ENCODE peak calls at places on chromosomes 2 and 18, in nine cellular contexts. One of them, this sample, is unnamed.

GRCh38 chr18:31612124-31612523 is 20.4 kb downstream of the TTR start:
- DNase-seq in HEK293T: no peak
- DNase-seq in activated naive CD4-positive, alpha-beta T cell treated with Interleukin-2 at 50 U/mL for 16 hours: no peak
- DNase-seq in Kasumi-1: no peak
- DNase-seq in WERI-Rb-1: no peak
- DNase-seq in fibroblast of villous mesenchyme: no peak
- DNase-seq in activated CD4-positive, alpha-beta T cell treated with anti-CD3 and anti-CD28 coated beads, Interleukin-2, amount 10 ng/mL, durations not matched to agents 24 days and 14 days: no peak
- DNase-seq in stimulated activated CD4-positive, alpha-beta T cell treated with anti-CD3 and anti-CD28 coated beads, Interleukin-12 subunit alpha, Interleukin-12 subunit beta, amount 100 ng/mL, for 48 hours: no peak
- DNase-seq in activated T-helper 1 cell treated with anti-CD3 and anti-CD28 coated beads, Interleukin-2, amount 50 U/mL, for 16 hours: no peak
- DNase-seq in this sample: no peak

GRCh38 chr2:65991864-65992554 is 442.9 kb upstream of the MEIS1 start:
- DNase-seq in Kasumi-1: no peak
- DNase-seq in HEK293T: peak; percentile 13
- DNase-seq in WERI-Rb-1: no peak
- DNase-seq in fibroblast of villous mesenchyme: peak; percentile 14
- DNase-seq in activated T-helper 1 cell treated with anti-CD3 and anti-CD28 coated beads, Interleukin-2, amount 50 U/mL, for 16 hours: no peak
- DNase-seq in stimulated activated CD4-positive, alpha-beta T cell treated with anti-CD3 and anti-CD28 coated beads, Interleukin-12 subunit alpha, Interleukin-12 subunit beta, amount 100 ng/mL, for 48 hours: no peak
- DNase-seq in activated naive CD4-positive, alpha-beta T cell treated with Interleukin-2 at 50 U/mL for 16 hours: no peak
- DNase-seq in activated CD4-positive, alpha-beta T cell treated with anti-CD3 and anti-CD28 coated beads, Interleukin-2, amount 10 ng/mL, durations not matched to agents 24 days and 14 days: no peak
- DNase-seq in this sample: no peak

GRCh38 chr2:150167711-150168110 is 319.8 kb downstream of the RND3 start:
- DNase-seq in Kasumi-1: no peak
- DNase-seq in fibroblast of villous mesenchyme: peak; percentile 63
- DNase-seq in activated T-helper 1 cell treated with anti-CD3 and anti-CD28 coated beads, Interleukin-2, amount 50 U/mL, for 16 hours: no peak
- DNase-seq in WERI-Rb-1: no peak
- DNase-seq in stimulated activated CD4-positive, alpha-beta T cell treated with anti-CD3 and anti-CD28 coated beads, Interleukin-12 subunit alpha, Interleukin-12 subunit beta, amount 100 ng/mL, for 48 hours: no peak
- DNase-seq in activated naive CD4-positive, alpha-beta T cell treated with Interleukin-2 at 50 U/mL for 16 hours: no peak
- DNase-seq in activated CD4-positive, alpha-beta T cell treated with anti-CD3 and anti-CD28 coated beads, Interleukin-2, amount 10 ng/mL, durations not matched to agents 24 days and 14 days: no peak
- DNase-seq in HEK293T: no peak
- DNase-seq in this sample: no peak

GRCh38 chr2:120859814-120860578 is 124.3 kb downstream of the GLI2 start:
- DNase-seq in stimulated activated CD4-positive, alpha-beta T cell treated with anti-CD3 and anti-CD28 coated beads, Interleukin-12 subunit alpha, Interleukin-12 subunit beta, amount 100 ng/mL, for 48 hours: no peak
- DNase-seq in HEK293T: no peak
- DNase-seq in activated CD4-positive, alpha-beta T cell treated with anti-CD3 and anti-CD28 coated beads, Interleukin-2, amount 10 ng/mL, durations not matched to agents 24 days and 14 days: no peak
- DNase-seq in WERI-Rb-1: no peak
- DNase-seq in Kasumi-1: no peak
- DNase-seq in fibroblast of villous mesenchyme: no peak
- DNase-seq in activated T-helper 1 cell treated with anti-CD3 and anti-CD28 coated beads, Interleukin-2, amount 50 U/mL, for 16 hours: no peak
- DNase-seq in activated naive CD4-positive, alpha-beta T cell treated with Interleukin-2 at 50 U/mL for 16 hours: no peak
- DNase-seq in this sample: no peak

GRCh38 chr2:143284087-143284675 is 155.0 kb downstream of the ARHGAP15 start:
- DNase-seq in fibroblast of villous mesenchyme: peak; percentile 46
- DNase-seq in activated T-helper 1 cell treated with anti-CD3 and anti-CD28 coated beads, Interleukin-2, amount 50 U/mL, for 16 hours: peak; percentile 3
- DNase-seq in activated CD4-positive, alpha-beta T cell treated with anti-CD3 and anti-CD28 coated beads, Interleukin-2, amount 10 ng/mL, durations not matched to agents 24 days and 14 days: peak; percentile 75
- DNase-seq in HEK293T: peak; percentile 54
- DNase-seq in Kasumi-1: peak; percentile 89
- DNase-seq in activated naive CD4-positive, alpha-beta T cell treated with Interleukin-2 at 50 U/mL for 16 hours: peak; percentile 30
- DNase-seq in WERI-Rb-1: peak; percentile 25
- DNase-seq in stimulated activated CD4-positive, alpha-beta T cell treated with anti-CD3 and anti-CD28 coated beads, Interleukin-12 subunit alpha, Interleukin-12 subunit beta, amount 100 ng/mL, for 48 hours: no peak
- DNase-seq in this sample: no peak

GRCh38 chr2:7910752-7911151 is 771.1 kb upstream of the ID2 start:
- DNase-seq in fibroblast of villous mesenchyme: no peak
- DNase-seq in stimulated activated CD4-positive, alpha-beta T cell treated with anti-CD3 and anti-CD28 coated beads, Interleukin-12 subunit alpha, Interleukin-12 subunit beta, amount 100 ng/mL, for 48 hours: no peak
- DNase-seq in Kasumi-1: no peak
- DNase-seq in WERI-Rb-1: no peak
- DNase-seq in HEK293T: no peak
- DNase-seq in activated CD4-positive, alpha-beta T cell treated with anti-CD3 and anti-CD28 coated beads, Interleukin-2, amount 10 ng/mL, durations not matched to agents 24 days and 14 days: no peak
- DNase-seq in activated naive CD4-positive, alpha-beta T cell treated with Interleukin-2 at 50 U/mL for 16 hours: no peak
- DNase-seq in activated T-helper 1 cell treated with anti-CD3 and anti-CD28 coated beads, Interleukin-2, amount 50 U/mL, for 16 hours: no peak
- DNase-seq in this sample: no peak

GRCh38 chr18:13137939-13138821 is 80.4 kb upstream of the LDLRAD4 start:
- DNase-seq in fibroblast of villous mesenchyme: peak; percentile 93
- DNase-seq in HEK293T: no peak
- DNase-seq in WERI-Rb-1: no peak
- DNase-seq in activated naive CD4-positive, alpha-beta T cell treated with Interleukin-2 at 50 U/mL for 16 hours: peak; percentile 64
- DNase-seq in Kasumi-1: peak; percentile 64
- DNase-seq in stimulated activated CD4-positive, alpha-beta T cell treated with anti-CD3 and anti-CD28 coated beads, Interleukin-12 subunit alpha, Interleukin-12 subunit beta, amount 100 ng/mL, for 48 hours: no peak
- DNase-seq in activated CD4-positive, alpha-beta T cell treated with anti-CD3 and anti-CD28 coated beads, Interleukin-2, amount 10 ng/mL, durations not matched to agents 24 days and 14 days: peak; percentile 93
- DNase-seq in activated T-helper 1 cell treated with anti-CD3 and anti-CD28 coated beads, Interleukin-2, amount 50 U/mL, for 16 hours: no peak
- DNase-seq in this sample: no peak

GRCh38 chr18:33870059-33870458 is 292.0 kb downstream of the ASXL3 start:
- DNase-seq in HEK293T: no peak
- DNase-seq in Kasumi-1: no peak
- DNase-seq in fibroblast of villous mesenchyme: no peak
- DNase-seq in activated T-helper 1 cell treated with anti-CD3 and anti-CD28 coated beads, Interleukin-2, amount 50 U/mL, for 16 hours: no peak
- DNase-seq in WERI-Rb-1: no peak
- DNase-seq in stimulated activated CD4-positive, alpha-beta T cell treated with anti-CD3 and anti-CD28 coated beads, Interleukin-12 subunit alpha, Interleukin-12 subunit beta, amount 100 ng/mL, for 48 hours: no peak
- DNase-seq in activated naive CD4-positive, alpha-beta T cell treated with Interleukin-2 at 50 U/mL for 16 hours: no peak
- DNase-seq in activated CD4-positive, alpha-beta T cell treated with anti-CD3 and anti-CD28 coated beads, Interleukin-2, amount 10 ng/mL, durations not matched to agents 24 days and 14 days: no peak
- DNase-seq in this sample: no peak

GRCh38 chr2:173048530-173048900 is 27.1 kb upstream of the MAP3K20 start:
- DNase-seq in stimulated activated CD4-positive, alpha-beta T cell treated with anti-CD3 and anti-CD28 coated beads, Interleukin-12 subunit alpha, Interleukin-12 subunit beta, amount 100 ng/mL, for 48 hours: no peak
- DNase-seq in Kasumi-1: no peak
- DNase-seq in activated T-helper 1 cell treated with anti-CD3 and anti-CD28 coated beads, Interleukin-2, amount 50 U/mL, for 16 hours: no peak
- DNase-seq in activated naive CD4-positive, alpha-beta T cell treated with Interleukin-2 at 50 U/mL for 16 hours: no peak
- DNase-seq in activated CD4-positive, alpha-beta T cell treated with anti-CD3 and anti-CD28 coated beads, Interleukin-2, amount 10 ng/mL, durations not matched to agents 24 days and 14 days: no peak
- DNase-seq in HEK293T: no peak
- DNase-seq in fibroblast of villous mesenchyme: no peak
- DNase-seq in WERI-Rb-1: no peak
- DNase-seq in this sample: no peak

GRCh38 chr2:67898605-67899004 is 164.2 kb downstream of the C1D start:
- DNase-seq in stimulated activated CD4-positive, alpha-beta T cell treated with anti-CD3 and anti-CD28 coated beads, Interleukin-12 subunit alpha, Interleukin-12 subunit beta, amount 100 ng/mL, for 48 hours: no peak
- DNase-seq in WERI-Rb-1: peak; percentile 25
- DNase-seq in activated CD4-positive, alpha-beta T cell treated with anti-CD3 and anti-CD28 coated beads, Interleukin-2, amount 10 ng/mL, durations not matched to agents 24 days and 14 days: no peak
- DNase-seq in HEK293T: no peak
- DNase-seq in Kasumi-1: no peak
- DNase-seq in fibroblast of villous mesenchyme: peak; percentile 25
- DNase-seq in activated T-helper 1 cell treated with anti-CD3 and anti-CD28 coated beads, Interleukin-2, amount 50 U/mL, for 16 hours: no peak
- DNase-seq in activated naive CD4-positive, alpha-beta T cell treated with Interleukin-2 at 50 U/mL for 16 hours: no peak
- DNase-seq in this sample: no peak

GRCh38 chr18:57027190-57027708 is 119.6 kb upstream of the BOD1L2 start:
- DNase-seq in WERI-Rb-1: no peak
- DNase-seq in activated CD4-positive, alpha-beta T cell treated with anti-CD3 and anti-CD28 coated beads, Interleukin-2, amount 10 ng/mL, durations not matched to agents 24 days and 14 days: no peak
- DNase-seq in Kasumi-1: no peak
- DNase-seq in activated naive CD4-positive, alpha-beta T cell treated with Interleukin-2 at 50 U/mL for 16 hours: no peak
- DNase-seq in stimulated activated CD4-positive, alpha-beta T cell treated with anti-CD3 and anti-CD28 coated beads, Interleukin-12 subunit alpha, Interleukin-12 subunit beta, amount 100 ng/mL, for 48 hours: no peak
- DNase-seq in fibroblast of villous mesenchyme: no peak
- DNase-seq in HEK293T: no peak
- DNase-seq in activated T-helper 1 cell treated with anti-CD3 and anti-CD28 coated beads, Interleukin-2, amount 50 U/mL, for 16 hours: no peak
- DNase-seq in this sample: no peak

GRCh38 chr2:181738074-181738473 is 57.8 kb upstream of the NEUROD1 start:
- DNase-seq in stimulated activated CD4-positive, alpha-beta T cell treated with anti-CD3 and anti-CD28 coated beads, Interleukin-12 subunit alpha, Interleukin-12 subunit beta, amount 100 ng/mL, for 48 hours: no peak
- DNase-seq in activated T-helper 1 cell treated with anti-CD3 and anti-CD28 coated beads, Interleukin-2, amount 50 U/mL, for 16 hours: no peak
- DNase-seq in fibroblast of villous mesenchyme: peak; percentile 24
- DNase-seq in activated CD4-positive, alpha-beta T cell treated with anti-CD3 and anti-CD28 coated beads, Interleukin-2, amount 10 ng/mL, durations not matched to agents 24 days and 14 days: no peak
- DNase-seq in HEK293T: no peak
- DNase-seq in activated naive CD4-positive, alpha-beta T cell treated with Interleukin-2 at 50 U/mL for 16 hours: no peak
- DNase-seq in Kasumi-1: peak; percentile 25
- DNase-seq in WERI-Rb-1: no peak
- DNase-seq in this sample: no peak

GRCh38 chr2:120205901-120206581 is 17.2 kb downstream of the TMEM185B start:
- DNase-seq in activated T-helper 1 cell treated with anti-CD3 and anti-CD28 coated beads, Interleukin-2, amount 50 U/mL, for 16 hours: no peak
- DNase-seq in fibroblast of villous mesenchyme: peak; percentile 12
- DNase-seq in activated CD4-positive, alpha-beta T cell treated with anti-CD3 and anti-CD28 coated beads, Interleukin-2, amount 10 ng/mL, durations not matched to agents 24 days and 14 days: peak; percentile 82
- DNase-seq in stimulated activated CD4-positive, alpha-beta T cell treated with anti-CD3 and anti-CD28 coated beads, Interleukin-12 subunit alpha, Interleukin-12 subunit beta, amount 100 ng/mL, for 48 hours: peak; percentile 38
- DNase-seq in Kasumi-1: no peak
- DNase-seq in HEK293T: peak; percentile 68
- DNase-seq in activated naive CD4-positive, alpha-beta T cell treated with Interleukin-2 at 50 U/mL for 16 hours: peak; percentile 36
- DNase-seq in WERI-Rb-1: peak; percentile 59
- DNase-seq in this sample: no peak

GRCh38 chr2:74915743-74916142 is 42.7 kb upstream of the POLE4 start:
- DNase-seq in activated CD4-positive, alpha-beta T cell treated with anti-CD3 and anti-CD28 coated beads, Interleukin-2, amount 10 ng/mL, durations not matched to agents 24 days and 14 days: peak; percentile 73
- DNase-seq in activated T-helper 1 cell treated with anti-CD3 and anti-CD28 coated beads, Interleukin-2, amount 50 U/mL, for 16 hours: no peak
- DNase-seq in WERI-Rb-1: no peak
- DNase-seq in stimulated activated CD4-positive, alpha-beta T cell treated with anti-CD3 and anti-CD28 coated beads, Interleukin-12 subunit alpha, Interleukin-12 subunit beta, amount 100 ng/mL, for 48 hours: peak; percentile 23
- DNase-seq in activated naive CD4-positive, alpha-beta T cell treated with Interleukin-2 at 50 U/mL for 16 hours: peak; percentile 4
- DNase-seq in HEK293T: no peak
- DNase-seq in Kasumi-1: no peak
- DNase-seq in fibroblast of villous mesenchyme: no peak
- DNase-seq in this sample: no peak

GRCh38 chr2:219010162-219010756 is 17.0 kb upstream of the CRYBA2 start:
- DNase-seq in activated CD4-positive, alpha-beta T cell treated with anti-CD3 and anti-CD28 coated beads, Interleukin-2, amount 10 ng/mL, durations not matched to agents 24 days and 14 days: peak; percentile 67
- DNase-seq in WERI-Rb-1: peak; percentile 71
- DNase-seq in activated naive CD4-positive, alpha-beta T cell treated with Interleukin-2 at 50 U/mL for 16 hours: no peak
- DNase-seq in fibroblast of villous mesenchyme: no peak
- DNase-seq in Kasumi-1: no peak
- DNase-seq in HEK293T: peak; percentile 70
- DNase-seq in activated T-helper 1 cell treated with anti-CD3 and anti-CD28 coated beads, Interleukin-2, amount 50 U/mL, for 16 hours: no peak
- DNase-seq in stimulated activated CD4-positive, alpha-beta T cell treated with anti-CD3 and anti-CD28 coated beads, Interleukin-12 subunit alpha, Interleukin-12 subunit beta, amount 100 ng/mL, for 48 hours: no peak
- DNase-seq in this sample: no peak

GRCh38 chr2:9769171-9770005 is 73.9 kb upstream of the TAF1B start:
- DNase-seq in stimulated activated CD4-positive, alpha-beta T cell treated with anti-CD3 and anti-CD28 coated beads, Interleukin-12 subunit alpha, Interleukin-12 subunit beta, amount 100 ng/mL, for 48 hours: no peak
- DNase-seq in WERI-Rb-1: peak; percentile 54
- DNase-seq in activated CD4-positive, alpha-beta T cell treated with anti-CD3 and anti-CD28 coated beads, Interleukin-2, amount 10 ng/mL, durations not matched to agents 24 days and 14 days: no peak
- DNase-seq in HEK293T: no peak
- DNase-seq in fibroblast of villous mesenchyme: no peak
- DNase-seq in activated naive CD4-positive, alpha-beta T cell treated with Interleukin-2 at 50 U/mL for 16 hours: peak; percentile 56
- DNase-seq in activated T-helper 1 cell treated with anti-CD3 and anti-CD28 coated beads, Interleukin-2, amount 50 U/mL, for 16 hours: no peak
- DNase-seq in Kasumi-1: no peak
- DNase-seq in this sample: peak; percentile 69

GRCh38 chr2:72001937-72002690 is 145.5 kb downstream of the CYP26B1 start:
- DNase-seq in activated naive CD4-positive, alpha-beta T cell treated with Interleukin-2 at 50 U/mL for 16 hours: no peak
- DNase-seq in HEK293T: no peak
- DNase-seq in WERI-Rb-1: no peak
- DNase-seq in stimulated activated CD4-positive, alpha-beta T cell treated with anti-CD3 and anti-CD28 coated beads, Interleukin-12 subunit alpha, Interleukin-12 subunit beta, amount 100 ng/mL, for 48 hours: no peak
- DNase-seq in activated T-helper 1 cell treated with anti-CD3 and anti-CD28 coated beads, Interleukin-2, amount 50 U/mL, for 16 hours: no peak
- DNase-seq in Kasumi-1: no peak
- DNase-seq in fibroblast of villous mesenchyme: no peak
- DNase-seq in activated CD4-positive, alpha-beta T cell treated with anti-CD3 and anti-CD28 coated beads, Interleukin-2, amount 10 ng/mL, durations not matched to agents 24 days and 14 days: no peak
- DNase-seq in this sample: no peak

GRCh38 chr2:232632904-232633412 is 446 bp upstream of the EFHD1 start:
- DNase-seq in HEK293T: no peak
- DNase-seq in WERI-Rb-1: no peak
- DNase-seq in Kasumi-1: peak; percentile 7
- DNase-seq in fibroblast of villous mesenchyme: peak; percentile 67
- DNase-seq in stimulated activated CD4-positive, alpha-beta T cell treated with anti-CD3 and anti-CD28 coated beads, Interleukin-12 subunit alpha, Interleukin-12 subunit beta, amount 100 ng/mL, for 48 hours: no peak
- DNase-seq in activated CD4-positive, alpha-beta T cell treated with anti-CD3 and anti-CD28 coated beads, Interleukin-2, amount 10 ng/mL, durations not matched to agents 24 days and 14 days: no peak
- DNase-seq in activated naive CD4-positive, alpha-beta T cell treated with Interleukin-2 at 50 U/mL for 16 hours: peak; percentile 3
- DNase-seq in activated T-helper 1 cell treated with anti-CD3 and anti-CD28 coated beads, Interleukin-2, amount 50 U/mL, for 16 hours: no peak
- DNase-seq in this sample: peak; percentile 91

GRCh38 chr2:19351914-19352697 is 6.3 kb downstream of the OSR1 start:
- DNase-seq in fibroblast of villous mesenchyme: no peak
- DNase-seq in activated CD4-positive, alpha-beta T cell treated with anti-CD3 and anti-CD28 coated beads, Interleukin-2, amount 10 ng/mL, durations not matched to agents 24 days and 14 days: peak; percentile 63
- DNase-seq in Kasumi-1: no peak
- DNase-seq in activated T-helper 1 cell treated with anti-CD3 and anti-CD28 coated beads, Interleukin-2, amount 50 U/mL, for 16 hours: no peak
- DNase-seq in HEK293T: no peak
- DNase-seq in WERI-Rb-1: no peak
- DNase-seq in activated naive CD4-positive, alpha-beta T cell treated with Interleukin-2 at 50 U/mL for 16 hours: no peak
- DNase-seq in stimulated activated CD4-positive, alpha-beta T cell treated with anti-CD3 and anti-CD28 coated beads, Interleukin-12 subunit alpha, Interleukin-12 subunit beta, amount 100 ng/mL, for 48 hours: no peak
- DNase-seq in this sample: no peak

GRCh38 chr2:31896293-31896692 is 114.5 kb downstream of the MEMO1 start:
- DNase-seq in fibroblast of villous mesenchyme: no peak
- DNase-seq in activated naive CD4-positive, alpha-beta T cell treated with Interleukin-2 at 50 U/mL for 16 hours: no peak
- DNase-seq in WERI-Rb-1: no peak
- DNase-seq in stimulated activated CD4-positive, alpha-beta T cell treated with anti-CD3 and anti-CD28 coated beads, Interleukin-12 subunit alpha, Interleukin-12 subunit beta, amount 100 ng/mL, for 48 hours: no peak
- DNase-seq in Kasumi-1: no peak
- DNase-seq in activated CD4-positive, alpha-beta T cell treated with anti-CD3 and anti-CD28 coated beads, Interleukin-2, amount 10 ng/mL, durations not matched to agents 24 days and 14 days: no peak
- DNase-seq in activated T-helper 1 cell treated with anti-CD3 and anti-CD28 coated beads, Interleukin-2, amount 50 U/mL, for 16 hours: no peak
- DNase-seq in HEK293T: no peak
- DNase-seq in this sample: no peak

GRCh38 chr2:58925676-58926081 is 684.6 kb upstream of the FANCL start:
- DNase-seq in HEK293T: no peak
- DNase-seq in stimulated activated CD4-positive, alpha-beta T cell treated with anti-CD3 and anti-CD28 coated beads, Interleukin-12 subunit alpha, Interleukin-12 subunit beta, amount 100 ng/mL, for 48 hours: no peak
- DNase-seq in activated naive CD4-positive, alpha-beta T cell treated with Interleukin-2 at 50 U/mL for 16 hours: no peak
- DNase-seq in activated CD4-positive, alpha-beta T cell treated with anti-CD3 and anti-CD28 coated beads, Interleukin-2, amount 10 ng/mL, durations not matched to agents 24 days and 14 days: no peak
- DNase-seq in fibroblast of villous mesenchyme: peak; percentile 59
- DNase-seq in activated T-helper 1 cell treated with anti-CD3 and anti-CD28 coated beads, Interleukin-2, amount 50 U/mL, for 16 hours: no peak
- DNase-seq in WERI-Rb-1: no peak
- DNase-seq in Kasumi-1: no peak
- DNase-seq in this sample: no peak

GRCh38 chr2:227106845-227107759 is 56.9 kb downstream of the COL4A4 start:
- DNase-seq in activated CD4-positive, alpha-beta T cell treated with anti-CD3 and anti-CD28 coated beads, Interleukin-2, amount 10 ng/mL, durations not matched to agents 24 days and 14 days: peak; percentile 77
- DNase-seq in activated naive CD4-positive, alpha-beta T cell treated with Interleukin-2 at 50 U/mL for 16 hours: peak; percentile 28
- DNase-seq in stimulated activated CD4-positive, alpha-beta T cell treated with anti-CD3 and anti-CD28 coated beads, Interleukin-12 subunit alpha, Interleukin-12 subunit beta, amount 100 ng/mL, for 48 hours: peak; percentile 20
- DNase-seq in WERI-Rb-1: peak; percentile 62
- DNase-seq in HEK293T: peak; percentile 45
- DNase-seq in Kasumi-1: peak; percentile 54
- DNase-seq in activated T-helper 1 cell treated with anti-CD3 and anti-CD28 coated beads, Interleukin-2, amount 50 U/mL, for 16 hours: no peak
- DNase-seq in fibroblast of villous mesenchyme: peak; percentile 76
- DNase-seq in this sample: no peak

GRCh38 chr2:1748741-1749488 is 4.6 kb upstream of the PXDN start:
- DNase-seq in activated T-helper 1 cell treated with anti-CD3 and anti-CD28 coated beads, Interleukin-2, amount 50 U/mL, for 16 hours: no peak
- DNase-seq in activated CD4-positive, alpha-beta T cell treated with anti-CD3 and anti-CD28 coated beads, Interleukin-2, amount 10 ng/mL, durations not matched to agents 24 days and 14 days: no peak
- DNase-seq in activated naive CD4-positive, alpha-beta T cell treated with Interleukin-2 at 50 U/mL for 16 hours: no peak
- DNase-seq in fibroblast of villous mesenchyme: no peak
- DNase-seq in HEK293T: no peak
- DNase-seq in stimulated activated CD4-positive, alpha-beta T cell treated with anti-CD3 and anti-CD28 coated beads, Interleukin-12 subunit alpha, Interleukin-12 subunit beta, amount 100 ng/mL, for 48 hours: no peak
- DNase-seq in Kasumi-1: no peak
- DNase-seq in WERI-Rb-1: no peak
- DNase-seq in this sample: no peak

GRCh38 chr2:100008960-100009359 is 133.4 kb downstream of the AFF3 start:
- DNase-seq in Kasumi-1: peak; percentile 53
- DNase-seq in HEK293T: no peak
- DNase-seq in fibroblast of villous mesenchyme: peak; percentile 82
- DNase-seq in stimulated activated CD4-positive, alpha-beta T cell treated with anti-CD3 and anti-CD28 coated beads, Interleukin-12 subunit alpha, Interleukin-12 subunit beta, amount 100 ng/mL, for 48 hours: no peak
- DNase-seq in activated CD4-positive, alpha-beta T cell treated with anti-CD3 and anti-CD28 coated beads, Interleukin-2, amount 10 ng/mL, durations not matched to agents 24 days and 14 days: no peak
- DNase-seq in WERI-Rb-1: no peak
- DNase-seq in activated T-helper 1 cell treated with anti-CD3 and anti-CD28 coated beads, Interleukin-2, amount 50 U/mL, for 16 hours: no peak
- DNase-seq in activated naive CD4-positive, alpha-beta T cell treated with Interleukin-2 at 50 U/mL for 16 hours: no peak
- DNase-seq in this sample: no peak

GRCh38 chr2:216804357-216805350 is 55.2 kb downstream of the TNP1 start:
- DNase-seq in stimulated activated CD4-positive, alpha-beta T cell treated with anti-CD3 and anti-CD28 coated beads, Interleukin-12 subunit alpha, Interleukin-12 subunit beta, amount 100 ng/mL, for 48 hours: no peak
- DNase-seq in activated CD4-positive, alpha-beta T cell treated with anti-CD3 and anti-CD28 coated beads, Interleukin-2, amount 10 ng/mL, durations not matched to agents 24 days and 14 days: no peak
- DNase-seq in activated naive CD4-positive, alpha-beta T cell treated with Interleukin-2 at 50 U/mL for 16 hours: no peak
- DNase-seq in activated T-helper 1 cell treated with anti-CD3 and anti-CD28 coated beads, Interleukin-2, amount 50 U/mL, for 16 hours: no peak
- DNase-seq in Kasumi-1: no peak
- DNase-seq in HEK293T: no peak
- DNase-seq in WERI-Rb-1: no peak
- DNase-seq in fibroblast of villous mesenchyme: no peak
- DNase-seq in this sample: no peak

GRCh38 chr2:7567646-7568045 is 650.4 kb downstream of the RNF144A start:
- DNase-seq in HEK293T: no peak
- DNase-seq in activated T-helper 1 cell treated with anti-CD3 and anti-CD28 coated beads, Interleukin-2, amount 50 U/mL, for 16 hours: peak; percentile 32
- DNase-seq in fibroblast of villous mesenchyme: no peak
- DNase-seq in activated naive CD4-positive, alpha-beta T cell treated with Interleukin-2 at 50 U/mL for 16 hours: peak; percentile 59
- DNase-seq in activated CD4-positive, alpha-beta T cell treated with anti-CD3 and anti-CD28 coated beads, Interleukin-2, amount 10 ng/mL, durations not matched to agents 24 days and 14 days: peak; percentile 89
- DNase-seq in Kasumi-1: no peak
- DNase-seq in stimulated activated CD4-positive, alpha-beta T cell treated with anti-CD3 and anti-CD28 coated beads, Interleukin-12 subunit alpha, Interleukin-12 subunit beta, amount 100 ng/mL, for 48 hours: peak; percentile 40
- DNase-seq in WERI-Rb-1: no peak
- DNase-seq in this sample: no peak